ENCODE peak calls at places on chromosomes 6 and 20, in four cellular contexts. One of them, this sample, is unnamed.
A peak's percentile ranks its signal among the peaks of the same experiment; 100 is the strongest.

GRCh38 chr6:157760589-157761330 is 62.3 kb upstream of the SNX9 start:
- DNase-seq in neuronal stem cell: no peak
- DNase-seq in T-cell: no peak
- DNase-seq in AG09319: peak; percentile 79
- DNase-seq in this sample: no peak

GRCh38 chr6:129645371-129646139 is 64.4 kb downstream of the ARHGAP18 start:
- DNase-seq in neuronal stem cell: no peak
- DNase-seq in T-cell: no peak
- DNase-seq in AG09319: no peak
- DNase-seq in this sample: no peak

GRCh38 chr6:42692151-42692911 is 30.1 kb downstream of the PRPH2 start:
- DNase-seq in neuronal stem cell: no peak
- DNase-seq in T-cell: no peak
- DNase-seq in AG09319: no peak
- DNase-seq in this sample: no peak

GRCh38 chr6:106693343-106693742 is 64.0 kb downstream of the QRSL1 start:
- DNase-seq in neuronal stem cell: no peak
- DNase-seq in T-cell: no peak
- DNase-seq in AG09319: no peak
- DNase-seq in this sample: no peak

GRCh38 chr6:39075010-39075738 is 26.6 kb downstream of the GLP1R start:
- DNase-seq in neuronal stem cell: no peak
- DNase-seq in T-cell: no peak
- DNase-seq in AG09319: no peak
- DNase-seq in this sample: peak; percentile 51

GRCh38 chr6:13243033-13243432 is 85.3 kb downstream of the TBC1D7 start:
- DNase-seq in neuronal stem cell: no peak
- DNase-seq in T-cell: no peak
- DNase-seq in AG09319: no peak
- DNase-seq in this sample: no peak

GRCh38 chr6:153465050-153465449 is 334.0 kb upstream of the RGS17 start:
- DNase-seq in neuronal stem cell: no peak
- DNase-seq in T-cell: no peak
- DNase-seq in AG09319: no peak
- DNase-seq in this sample: no peak

GRCh38 chr6:28695671-28696537 is 170.2 kb downstream of the GPX5 start:
- DNase-seq in neuronal stem cell: no peak
- DNase-seq in T-cell: no peak
- DNase-seq in AG09319: no peak
- DNase-seq in this sample: no peak

GRCh38 chr6:30781697-30782424 is 37.5 kb upstream of the IER3 start:
- DNase-seq in neuronal stem cell: no peak
- DNase-seq in T-cell: no peak
- DNase-seq in AG09319: peak; percentile 98
- DNase-seq in this sample: peak; percentile 97

GRCh38 chr6:28978137-28978491 is 27.0 kb downstream of the ZNF311 start:
- DNase-seq in neuronal stem cell: no peak
- DNase-seq in T-cell: no peak
- DNase-seq in AG09319: no peak
- DNase-seq in this sample: no peak

GRCh38 chr6:135535989-135536414 is 38.5 kb upstream of the AHI1 start:
- DNase-seq in neuronal stem cell: peak; percentile 15
- DNase-seq in T-cell: no peak
- DNase-seq in AG09319: peak; percentile 77
- DNase-seq in this sample: no peak

GRCh38 chr20:21517566-21518277 is 3.9 kb upstream of the NKX2-2 start:
- DNase-seq in neuronal stem cell: no peak
- DNase-seq in T-cell: no peak
- DNase-seq in AG09319: no peak
- DNase-seq in this sample: no peak

GRCh38 chr6:122709922-122710512 is 69.5 kb upstream of the FABP7 start:
- DNase-seq in neuronal stem cell: no peak
- DNase-seq in T-cell: no peak
- DNase-seq in AG09319: no peak
- DNase-seq in this sample: no peak

GRCh38 chr6:22071655-22072054 is 225.2 kb downstream of the PRL start:
- DNase-seq in neuronal stem cell: peak; percentile 9
- DNase-seq in T-cell: no peak
- DNase-seq in AG09319: no peak
- DNase-seq in this sample: peak; percentile 20

GRCh38 chr6:19013011-19013410 is 625.9 kb downstream of the RNF144B start:
- DNase-seq in neuronal stem cell: no peak
- DNase-seq in T-cell: no peak
- DNase-seq in AG09319: no peak
- DNase-seq in this sample: no peak

GRCh38 chr6:34154668-34155447 is 9.0 kb upstream of the GRM4 start:
- DNase-seq in neuronal stem cell: peak; percentile 63
- DNase-seq in T-cell: peak; percentile 39
- DNase-seq in AG09319: no peak
- DNase-seq in this sample: no peak

GRCh38 chr6:45814772-45815171 is 200.9 kb downstream of the CLIC5 start:
- DNase-seq in neuronal stem cell: no peak
- DNase-seq in T-cell: no peak
- DNase-seq in AG09319: no peak
- DNase-seq in this sample: no peak

GRCh38 chr6:100088009-100088408 is 94.0 kb upstream of the MCHR2 start:
- DNase-seq in neuronal stem cell: no peak
- DNase-seq in T-cell: no peak
- DNase-seq in AG09319: peak; percentile 18
- DNase-seq in this sample: no peak

GRCh38 chr6:154457881-154458284 is 52.6 kb downstream of the CNKSR3 start:
- DNase-seq in neuronal stem cell: no peak
- DNase-seq in T-cell: no peak
- DNase-seq in AG09319: no peak
- DNase-seq in this sample: peak; percentile 45

GRCh38 chr6:158780963-158781691 is 38.0 kb downstream of the EZR start:
- DNase-seq in neuronal stem cell: no peak
- DNase-seq in T-cell: no peak
- DNase-seq in AG09319: no peak
- DNase-seq in this sample: peak; percentile 86

GRCh38 chr6:160791981-160792418 is 90.0 kb downstream of the PLG start:
- DNase-seq in neuronal stem cell: no peak
- DNase-seq in T-cell: no peak
- DNase-seq in AG09319: no peak
- DNase-seq in this sample: no peak

GRCh38 chr20:35823937-35824336 is 52.1 kb downstream of the PHF20 start:
- DNase-seq in neuronal stem cell: no peak
- DNase-seq in T-cell: no peak
- DNase-seq in AG09319: no peak
- DNase-seq in this sample: no peak

GRCh38 chr6:41200901-41201783 is at the start of gene TREML2:
- DNase-seq in neuronal stem cell: no peak
- DNase-seq in T-cell: no peak
- DNase-seq in AG09319: no peak
- DNase-seq in this sample: no peak

GRCh38 chr6:122222761-122223160 is 176.7 kb upstream of the HSF2 start:
- DNase-seq in neuronal stem cell: no peak
- DNase-seq in T-cell: no peak
- DNase-seq in AG09319: no peak
- DNase-seq in this sample: no peak

GRCh38 chr20:1813101-1813529 is 82.1 kb upstream of the SIRPA start:
- DNase-seq in neuronal stem cell: no peak
- DNase-seq in T-cell: no peak
- DNase-seq in AG09319: peak; percentile 78
- DNase-seq in this sample: no peak

GRCh38 chr6:30732237-30732943 is 10.1 kb downstream of the FLOT1 start:
- DNase-seq in neuronal stem cell: no peak
- DNase-seq in T-cell: no peak
- DNase-seq in AG09319: no peak
- DNase-seq in this sample: no peak

This sample was measured in pancreas.